ENCODE peak calls at places on chromosomes 11 and 22, in six cellular contexts. F, V, W, C, T and O are unnamed samples.

GRCh38 chr11:132475046-132475445 is 1057.3 kb downstream of the OPCML start:
- DNase-seq in V (no peak), C (no peak), F (no peak), T (no peak), W (no peak), O (no peak)

GRCh38 chr11:5004429-5005274 is 10.0 kb downstream of the OR51L1 start:
- DNase-seq in W (peak; percentile 46), V (peak; percentile 82), F (peak; percentile 52), T (peak; percentile 45), C (no peak), O (peak; percentile 77)

GRCh38 chr22:30781271-30781875 is 86.7 kb downstream of the OSBP2 start:
- DNase-seq in T (no peak), V (no peak), C (no peak), F (no peak), W (peak; percentile 17), O (no peak)

GRCh38 chr11:82927264-82927880 is 25.8 kb downstream of the DDIAS start:
- DNase-seq in W (no peak), C (no peak), T (no peak), V (peak; percentile 93), F (peak; percentile 43), O (peak; percentile 66)

GRCh38 chr11:27473017-27473406 is 422 bp upstream of the LGR4 start:
- DNase-seq in C (no peak), W (no peak), V (no peak), T (no peak), F (no peak), O (peak; percentile 40)

GRCh38 chr11:48109046-48109666 is 107.5 kb upstream of the OR4B1 start:
- DNase-seq in W (no peak), F (no peak), T (no peak), V (peak; percentile 93), C (peak; percentile 24), O (no peak)

GRCh38 chr11:107018274-107018901 is at the start of gene GUCY1A2:
- DNase-seq in V (no peak), T (no peak), C (no peak), F (no peak), W (peak; percentile 43), O (peak; percentile 50)

GRCh38 chr22:46380069-46380468 is 44.6 kb downstream of the TRMU start:
- DNase-seq in C (no peak), F (no peak), V (no peak), T (no peak), W (no peak), O (no peak)

GRCh38 chr11:118343981-118344521 is at the start of gene CD3G:
- DNase-seq in T (no peak), C (peak; percentile 89), F (no peak), W (no peak), V (peak; percentile 86), O (no peak)

GRCh38 chr22:47061226-47061625 is 298.8 kb downstream of the TBC1D22A start:
- DNase-seq in T (no peak), V (no peak), C (no peak), F (no peak), W (no peak), O (no peak)

GRCh38 chr22:45329536-45329936 is 19.8 kb downstream of the FAM118A start:
- DNase-seq in W (no peak), V (no peak), F (no peak), T (no peak), C (no peak), O (no peak)

GRCh38 chr11:131302831-131303230 is 67.6 kb upstream of the NTM start:
- DNase-seq in W (no peak), V (no peak), F (no peak), C (no peak), T (no peak), O (no peak)

GRCh38 chr22:45515678-45516077 is 13.0 kb downstream of the FBLN1 start:
- DNase-seq in T (no peak), W (no peak), F (no peak), V (no peak), C (no peak), O (no peak)

GRCh38 chr11:108775324-108775723 is 110.5 kb downstream of the DDX10 start:
- DNase-seq in W (no peak), V (no peak), T (no peak), C (no peak), F (no peak), O (no peak)

GRCh38 chr11:69205125-69205928 is 49.6 kb downstream of the SMIM38 start:
- DNase-seq in T (no peak), F (no peak), C (no peak), V (no peak), W (no peak), O (no peak)

GRCh38 chr11:65429069-65429681 is 6.6 kb downstream of the NEAT1 start:
- DNase-seq in V (peak; percentile 71), C (no peak), W (peak; percentile 56), F (no peak), T (no peak), O (peak; percentile 79)

GRCh38 chr11:129657866-129658557 is 157.6 kb upstream of the TMEM45B start:
- DNase-seq in C (no peak), V (no peak), T (no peak), W (no peak), F (no peak), O (peak; percentile 2)

GRCh38 chr11:34330653-34331052 is 27.2 kb downstream of the ABTB2 start:
- DNase-seq in C (no peak), W (no peak), T (no peak), V (no peak), F (no peak), O (no peak)

GRCh38 chr22:27245056-27245455 is 556.5 kb downstream of the MN1 start:
- DNase-seq in F (no peak), C (no peak), T (no peak), W (peak; percentile 59), V (no peak), O (peak; percentile 35)

GRCh38 chr11:105367129-105367528 is 227.6 kb upstream of the CARD18 start:
- DNase-seq in V (no peak), F (no peak), W (no peak), C (no peak), T (no peak), O (no peak)

GRCh38 chr11:116703421-116703820 is 69.4 kb downstream of the BUD13 start:
- DNase-seq in C (no peak), W (no peak), V (no peak), T (no peak), F (no peak), O (peak; percentile 48)

GRCh38 chr11:75986966-75987365 is 172.0 kb downstream of the UVRAG start:
- DNase-seq in T (no peak), V (no peak), C (no peak), W (no peak), F (no peak), O (peak; percentile 12)

GRCh38 chr11:67606150-67606476 is 623 bp upstream of the NDUFV1 start:
- DNase-seq in F (no peak), T (no peak), W (no peak), C (no peak), V (no peak), O (peak; percentile 25)

GRCh38 chr22:50699754-50700386 is 27.2 kb downstream of the SHANK3 start:
- DNase-seq in C (no peak), T (no peak), F (no peak), W (no peak), V (peak; percentile 64), O (no peak)

GRCh38 chr11:118956094-118956846 is at the start of gene UPK2:
- DNase-seq in C (peak; percentile 96), W (peak; percentile 81), T (peak; percentile 90), V (peak; percentile 83), F (peak; percentile 72), O (peak; percentile 92)

GRCh38 chr11:27296406-27296994 is 66.5 kb downstream of the CCDC34 start:
- DNase-seq in T (no peak), F (peak; percentile 41), W (no peak), V (peak; percentile 81), C (no peak), O (peak; percentile 64)

GRCh38 chr11:46346886-46347636 is at the start of gene DGKZ:
- DNase-seq in C (no peak), F (no peak), T (peak; percentile 85), V (peak; percentile 95), W (peak; percentile 81), O (peak; percentile 90)

DNA sequence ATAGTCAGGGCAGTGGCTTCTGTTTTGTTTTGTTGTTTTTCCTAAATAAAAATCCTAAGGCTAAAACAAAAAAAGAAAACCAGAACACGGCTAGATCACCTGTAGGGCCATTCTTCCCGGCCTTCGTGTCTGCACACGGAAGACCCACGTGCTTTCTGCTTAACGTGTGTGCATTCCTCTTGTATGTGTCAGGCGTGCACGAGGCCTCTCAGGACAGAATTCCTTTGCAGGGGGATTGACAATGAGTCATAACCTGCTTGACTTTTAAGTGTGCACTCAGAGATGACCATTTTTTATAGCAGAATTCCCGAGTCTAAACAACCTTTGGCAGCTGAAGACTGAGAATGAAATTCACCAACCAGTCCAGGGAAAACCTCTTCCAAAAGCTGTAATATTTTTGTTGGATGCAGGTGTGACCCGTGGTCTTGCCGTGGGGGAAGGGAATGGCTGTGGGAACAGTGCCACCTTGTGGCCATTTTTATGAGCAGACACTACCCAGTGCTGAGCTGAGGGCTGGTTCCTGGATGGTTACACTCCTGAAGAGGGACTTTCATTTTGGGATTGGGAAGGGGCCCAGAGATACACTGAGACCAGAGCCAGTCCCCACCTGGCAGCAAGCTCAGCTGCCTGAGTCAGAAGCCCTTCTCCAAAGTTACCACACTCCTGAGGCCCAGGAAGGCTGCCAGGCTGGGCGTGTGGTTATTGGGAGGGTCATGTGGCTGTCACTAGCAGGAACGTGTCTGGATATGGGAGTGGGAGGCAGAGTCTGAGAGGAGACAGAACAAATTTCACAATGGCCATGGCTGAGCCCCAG is 35.7 kb upstream of the DKK3 start:
- DNase-seq in T (peak; percentile 90), C (peak; percentile 97), F (peak; percentile 95), W (peak; percentile 89), V (peak; percentile 79), O (peak; percentile 84)
- H3K4me3 ChIP-seq in T (no peak overlapping the region), C (peak overlapping the region; percentile 10), F (peak overlapping the region; percentile 33), W (no peak overlapping the region), V (no peak overlapping the region), O (no peak overlapping the region)

GRCh38 chr11:640021-640706 is 3.1 kb downstream of the DRD4 start:
- DNase-seq in C (no peak), T (no peak), F (no peak), W (no peak), V (no peak), O (no peak)
- H3K4me3 ChIP-seq in C (no peak overlapping the region), T (no peak overlapping the region), F (no peak overlapping the region), W (no peak overlapping the region), V (no peak overlapping the region), O (no peak overlapping the region)

DNA sequence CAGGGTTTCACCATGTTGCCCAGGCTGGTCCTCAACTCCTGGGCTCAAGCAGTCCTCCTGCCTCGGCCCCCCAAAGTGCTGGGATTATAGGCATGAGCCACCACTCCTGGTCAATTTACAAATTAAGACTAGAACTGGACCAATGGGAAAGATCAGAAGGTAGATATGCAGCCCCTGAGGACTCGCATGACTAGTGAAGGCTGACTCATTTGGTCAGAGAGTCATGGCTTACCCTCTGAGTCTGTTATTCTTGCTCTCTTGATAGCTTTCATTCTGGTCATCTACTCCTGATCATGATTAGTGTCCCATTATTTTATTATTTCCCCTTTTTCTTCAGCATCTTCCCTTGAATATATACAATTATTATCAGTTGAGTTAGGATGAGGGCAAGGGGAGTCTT is 2.7 kb upstream of the LDHAL6A start:
- DNase-seq in W (no peak), C (no peak), F (no peak), V (no peak), T (no peak), O (no peak)
- H3K4me3 ChIP-seq in W (no peak overlapping the region), C (no peak overlapping the region), F (no peak overlapping the region), V (no peak overlapping the region), T (no peak overlapping the region), O (no peak overlapping the region)

DNA sequence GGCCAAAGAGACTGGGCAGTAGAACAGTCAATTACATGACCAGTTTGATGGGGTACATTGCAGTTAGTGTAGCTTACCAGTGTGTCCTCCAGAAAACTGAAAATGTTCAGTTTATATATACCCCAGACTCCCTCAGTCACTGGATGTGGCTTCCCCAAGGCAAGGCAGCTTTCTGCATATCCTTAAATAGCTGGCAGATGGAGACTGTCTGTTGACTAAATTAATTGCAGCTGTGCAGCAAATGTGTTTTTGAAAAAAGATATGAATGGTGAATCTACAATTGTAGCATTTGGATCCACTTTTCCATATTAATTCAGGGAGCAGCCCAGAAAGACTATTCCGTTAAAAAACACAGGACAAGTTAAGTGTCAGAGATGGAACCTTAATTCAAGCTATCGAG is 565.1 kb upstream of the CCDC179 start:
- DNase-seq in V (no peak), T (no peak), F (no peak), C (no peak), W (no peak), O (no peak)
- H3K4me3 ChIP-seq in V (no peak overlapping the region), T (no peak overlapping the region), F (no peak overlapping the region), C (no peak overlapping the region), W (no peak overlapping the region), O (no peak overlapping the region)